ENCODE peak calls at places on chromosomes 4 and X, in four cellular contexts. G is upper lobe of left lung, X is esophagus muscularis mucosa, J is heart left ventricle. M is an unnamed sample.
A peak's percentile ranks its signal among the peaks of the same experiment; 100 is the strongest.

GRCh38 chr4:173046818-173047217 is 121.8 kb upstream of the GALNT7 start:
- DNase-seq in G (no peak), X (no peak), J (no peak), M (no peak)

GRCh38 chrX:124338733-124339514 is 6.5 kb downstream of the TEX13D start:
- DNase-seq in G (no peak), X (no peak), J (no peak), M (no peak)

GRCh38 chrX:153669174-153669890 is 4.3 kb downstream of the PNCK start:
- DNase-seq in G (no peak), X (no peak), J (no peak), M (no peak)

GRCh38 chr4:122765702-122766352 is 33.3 kb downstream of the BBS12 start:
- DNase-seq in G (no peak), X (no peak), J (no peak), M (no peak)

GRCh38 chrX:17375631-17376380 is 806 bp downstream of the NHS start:
- DNase-seq in G (no peak), X (no peak), J (peak; percentile 57), M (no peak)

GRCh38 chrX:129877401-129877800 is 28.6 kb upstream of the UTP14A start:
- DNase-seq in G (no peak), X (no peak), J (no peak), M (no peak)

GRCh38 chr4:139919513-139919912 is 234.5 kb downstream of the MAML3 start:
- DNase-seq in G (no peak), X (peak; percentile 62), J (no peak), M (no peak)

GRCh38 chr4:14375816-14376215 is 626.5 kb upstream of the CPEB2 start:
- DNase-seq in G (no peak), X (no peak), J (no peak), M (no peak)

GRCh38 chr4:133483600-133484246 is 334.6 kb downstream of the PCDH10 start:
- DNase-seq in G (no peak), X (no peak), J (no peak), M (no peak)

GRCh38 chr4:87188063-87188462 is 32.4 kb downstream of the KLHL8 start:
- DNase-seq in G (no peak), X (no peak), J (no peak), M (no peak)

GRCh38 chrX:8731579-8732395 is at the start of gene ANOS1:
- DNase-seq in G (peak; percentile 79), X (no peak), J (peak; percentile 79), M (no peak)

GRCh38 chrX:137195991-137196390 is 162.2 kb upstream of the GPR101 start:
- DNase-seq in G (no peak), X (no peak), J (no peak), M (no peak)

GRCh38 chr4:172666711-172667368 is 501.8 kb upstream of the GALNT7 start:
- DNase-seq in G (no peak), X (no peak), J (no peak), M (no peak)

GRCh38 chr4:145281946-145282345 is 101.6 kb upstream of the OTUD4 start:
- DNase-seq in G (no peak), X (no peak), J (no peak), M (no peak)

GRCh38 chrX:74343970-74344622 is 40.1 kb downstream of the ZCCHC13 start:
- DNase-seq in G (peak; percentile 73), X (no peak), J (no peak), M (no peak)

GRCh38 chr4:10091531-10092181 is 24.9 kb downstream of the WDR1 start:
- DNase-seq in G (no peak), X (no peak), J (peak; percentile 59), M (no peak)
- H3K4me1 ChIP-seq in G (peaks cover 60% of the 10 kb centered on the region), X (peaks cover 80% of the 10 kb centered on the region), J (peaks cover 63% of the 10 kb centered on the region), M (peaks cover 33% of the 10 kb centered on the region)

DNA sequence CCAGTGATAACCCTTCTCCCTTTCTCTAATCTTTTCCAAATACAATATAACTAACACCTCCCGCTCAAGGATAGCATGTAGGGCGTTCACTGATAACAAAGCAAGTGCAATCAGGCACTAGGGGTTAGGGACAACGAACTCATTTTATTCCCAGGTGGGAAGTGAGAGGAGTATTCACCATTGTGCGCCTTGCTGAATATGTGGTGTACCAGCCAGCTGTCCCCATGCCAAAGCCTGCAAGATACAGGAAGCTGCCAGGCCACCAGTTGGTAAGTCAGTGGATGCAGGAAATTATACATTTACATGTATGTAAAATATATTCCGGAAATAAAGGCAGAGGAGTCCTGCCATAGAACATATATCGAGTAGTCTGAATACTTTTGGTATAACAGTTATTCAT is 6.3 kb upstream of the HPRT1 start:
- DNase-seq in G (no peak), X (no peak), J (no peak), M (no peak)
- H3K4me3 ChIP-seq in G (no peak overlapping the region), X (no peak overlapping the region), J (no peak overlapping the region), M (no peak overlapping the region)

GRCh38 chr4:2417765-2418651 is at the start of gene ZFYVE28:
- DNase-seq in G (no peak), X (no peak), J (no peak), M (no peak)
- TF ChIP-seq POLR2A in G (no peak), X (no peak), J (peak; percentile 61), M (no peak)

GRCh38 chr4:2754848-2755820 is 1.0 kb downstream of the TNIP2 start:
- DNase-seq in G (no peak), X (no peak), J (no peak), M (no peak)
- H3K4me1 ChIP-seq in G (peaks cover 21% of the 10 kb centered on the region), X (peaks cover 25% of the 10 kb centered on the region), J (peaks cover 13% of the 10 kb centered on the region), M (peaks cover 26% of the 10 kb centered on the region)

DNA sequence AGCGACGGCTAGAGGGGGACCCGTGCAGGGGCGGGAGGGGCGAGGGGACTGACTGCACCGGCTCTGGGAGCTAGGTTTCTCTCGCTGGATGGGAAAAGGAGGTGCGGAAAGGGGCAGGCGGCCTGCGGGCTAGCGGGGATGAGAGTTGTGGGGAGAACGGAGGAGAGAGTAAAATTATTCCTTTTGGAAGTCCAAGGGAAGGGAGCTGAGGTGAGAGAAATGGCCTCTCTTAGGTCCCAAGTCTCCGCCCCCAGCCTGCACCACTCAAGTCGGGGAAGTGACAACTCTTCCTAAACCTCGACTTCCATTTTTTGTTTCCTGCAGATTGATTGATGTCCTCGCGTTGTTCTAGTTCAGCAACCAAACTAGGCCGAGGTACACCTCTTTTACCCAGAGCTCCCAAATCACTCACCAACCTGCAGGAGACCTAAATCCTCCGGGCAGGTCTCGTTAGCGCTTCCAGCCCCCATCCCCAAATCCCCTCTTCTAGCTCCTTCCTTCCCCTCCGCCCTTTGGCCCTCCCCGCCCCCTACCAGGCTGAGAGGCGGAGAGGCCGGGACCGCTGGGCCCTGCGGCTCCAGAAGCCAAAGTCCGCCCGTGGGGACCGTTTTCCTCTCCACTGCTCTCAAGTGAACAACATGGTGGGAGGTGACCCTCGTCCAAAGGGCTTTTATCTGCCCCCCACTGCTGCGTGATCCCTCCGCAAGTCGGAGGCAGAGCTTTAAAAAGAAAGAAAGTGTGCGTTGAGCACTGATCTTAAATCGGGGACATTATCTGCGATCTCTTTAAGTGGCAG is 7.3 kb downstream of the PITX2 start:
- DNase-seq in G (no peak), X (no peak), J (no peak), M (no peak)
- H3K4me3 ChIP-seq in G (no peak overlapping the region), X (peak overlapping the region; percentile 4), J (no peak overlapping the region), M (no peak overlapping the region)

DNA sequence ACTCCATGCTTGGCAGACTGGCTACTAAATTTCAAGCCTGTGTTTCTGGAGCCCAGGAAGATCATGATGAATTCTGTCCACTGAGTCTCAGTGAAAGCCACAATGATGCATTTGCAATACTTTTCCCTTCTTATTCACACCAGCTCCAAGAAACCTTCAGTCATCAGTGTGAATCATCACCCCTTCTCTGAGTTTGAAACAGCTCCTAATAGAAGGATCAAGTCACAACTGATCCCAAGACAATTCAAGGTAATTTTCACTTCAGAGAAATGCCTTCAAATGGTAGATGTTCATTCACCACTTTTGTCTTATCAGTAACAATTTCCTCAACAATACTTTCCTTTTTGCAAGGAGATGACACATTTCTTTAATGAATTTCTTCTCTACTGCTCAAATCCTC is 257.4 kb downstream of the NLGN4X start:
- DNase-seq in G (no peak), X (no peak), J (no peak), M (no peak)
- TF ChIP-seq POLR2A in G (no peak), X (no peak), J (no peak), M (no peak)

GRCh38 chr4:1041936-1042330 is 30.5 kb downstream of the FGFRL1 start:
- DNase-seq in G (no peak), X (no peak), J (peak; percentile 46), M (no peak)
- H3K4me1 ChIP-seq in G (peaks cover 19% of the 10 kb centered on the region), X (peaks cover 22% of the 10 kb centered on the region), J (peaks cover 7% of the 10 kb centered on the region), M (peaks cover 37% of the 10 kb centered on the region)

GRCh38 chr4:121449416-121449815 is 68.6 kb upstream of the QRFPR start:
- DNase-seq in G (no peak), X (no peak), J (no peak), M (no peak)
- H3K4me3 ChIP-seq in G (no peak overlapping the region), X (no peak overlapping the region), J (no peak overlapping the region), M (no peak overlapping the region)

M was measured in esophagus squamous epithelium.